ENCODE peak calls at places on chromosome 1, in six cellular contexts. One of them, this sample, is unnamed.

GRCh38 chr1:38608202-38608864 is 251.2 kb downstream of the RRAGC start:
- DNase-seq in brain microvascular endothelial cell: no peak
- DNase-seq in RWPE1: no peak
- DNase-seq in HFF-Myc: no peak
- DNase-seq in Calu3: peak
- DNase-seq in upper lobe of right lung: no peak
- DNase-seq in this sample: peak

GRCh38 chr1:51966559-51966958 is 23.9 kb downstream of the RAB3B start:
- DNase-seq in brain microvascular endothelial cell: no peak
- DNase-seq in RWPE1: no peak
- DNase-seq in HFF-Myc: no peak
- DNase-seq in Calu3: no peak
- DNase-seq in upper lobe of right lung: no peak
- DNase-seq in this sample: no peak

GRCh38 chr1:108082006-108082405 is 117.0 kb upstream of the VAV3 start:
- DNase-seq in brain microvascular endothelial cell: no peak
- DNase-seq in RWPE1: no peak
- DNase-seq in HFF-Myc: no peak
- DNase-seq in Calu3: no peak
- DNase-seq in upper lobe of right lung: no peak
- DNase-seq in this sample: no peak

GRCh38 chr1:240344918-240345317 is 253.2 kb downstream of the FMN2 start:
- DNase-seq in brain microvascular endothelial cell: no peak
- DNase-seq in RWPE1: no peak
- DNase-seq in HFF-Myc: no peak
- DNase-seq in Calu3: no peak
- DNase-seq in upper lobe of right lung: no peak
- DNase-seq in this sample: no peak

GRCh38 chr1:113836534-113836933 is 24.3 kb upstream of the RSBN1 start:
- DNase-seq in brain microvascular endothelial cell: no peak
- DNase-seq in RWPE1: no peak
- DNase-seq in HFF-Myc: no peak
- DNase-seq in Calu3: no peak
- DNase-seq in upper lobe of right lung: no peak
- DNase-seq in this sample: no peak

GRCh38 chr1:223711173-223711572 is 1.2 kb upstream of the CAPN2 start:
- DNase-seq in brain microvascular endothelial cell: no peak
- DNase-seq in RWPE1: no peak
- DNase-seq in HFF-Myc: no peak
- DNase-seq in Calu3: no peak
- DNase-seq in upper lobe of right lung: no peak
- DNase-seq in this sample: no peak

GRCh38 chr1:30511563-30512252 is 211.7 kb downstream of the MATN1 start:
- DNase-seq in brain microvascular endothelial cell: peak
- DNase-seq in RWPE1: peak
- DNase-seq in HFF-Myc: no peak
- DNase-seq in Calu3: no peak
- DNase-seq in upper lobe of right lung: no peak
- DNase-seq in this sample: no peak

GRCh38 chr1:157287462-157287861 is 149.3 kb upstream of the ETV3 start:
- DNase-seq in brain microvascular endothelial cell: no peak
- DNase-seq in RWPE1: no peak
- DNase-seq in HFF-Myc: no peak
- DNase-seq in Calu3: no peak
- DNase-seq in upper lobe of right lung: no peak
- DNase-seq in this sample: no peak

GRCh38 chr1:39915499-39916129 is 13.9 kb upstream of the MYCL start:
- DNase-seq in brain microvascular endothelial cell: no peak
- DNase-seq in RWPE1: no peak
- DNase-seq in HFF-Myc: no peak
- DNase-seq in Calu3: no peak
- DNase-seq in upper lobe of right lung: no peak
- DNase-seq in this sample: no peak

DNA sequence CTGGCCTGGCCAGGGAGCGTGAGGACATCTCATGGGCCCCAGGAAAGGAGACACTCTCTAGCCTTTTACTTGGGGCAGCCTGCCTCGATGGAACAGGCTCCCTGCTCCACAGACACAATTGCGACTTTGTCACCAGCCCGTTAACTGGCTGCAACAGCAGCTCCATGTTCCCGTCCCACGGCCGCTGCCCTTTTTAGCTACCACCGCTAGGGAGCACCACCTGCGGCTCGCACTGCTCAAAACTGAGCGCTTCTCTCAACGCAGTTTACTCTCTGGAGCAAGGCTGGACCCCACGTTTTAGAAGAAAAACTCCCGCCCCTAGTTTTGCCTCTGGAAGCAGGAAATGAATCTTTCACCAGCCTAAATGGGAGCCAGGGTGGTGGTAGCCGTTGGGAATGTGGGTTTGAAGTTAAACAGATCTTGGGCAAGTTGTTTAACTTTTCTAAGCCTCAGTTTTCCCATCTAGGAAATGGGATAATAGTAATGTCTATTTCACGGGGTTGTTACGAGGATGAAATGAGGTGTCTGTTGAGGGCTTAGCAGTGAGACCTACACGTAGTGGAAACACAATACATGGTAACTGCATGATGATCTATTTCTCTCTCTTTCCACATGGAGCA is 3.5 kb upstream of the LRRC38 start:
- DNase-seq in brain microvascular endothelial cell: no peak
- DNase-seq in RWPE1: no peak
- DNase-seq in HFF-Myc: no peak
- DNase-seq in Calu3: no peak
- DNase-seq in upper lobe of right lung: no peak
- DNase-seq in this sample: peak
- TF ChIP-seq CTCF in brain microvascular endothelial cell: no peak
- TF ChIP-seq CTCF in RWPE1: peak
- TF ChIP-seq CTCF in HFF-Myc: peak
- TF ChIP-seq CTCF in Calu3: no peak
- TF ChIP-seq CTCF in upper lobe of right lung: peak
- TF ChIP-seq CTCF in this sample: peak

DNA sequence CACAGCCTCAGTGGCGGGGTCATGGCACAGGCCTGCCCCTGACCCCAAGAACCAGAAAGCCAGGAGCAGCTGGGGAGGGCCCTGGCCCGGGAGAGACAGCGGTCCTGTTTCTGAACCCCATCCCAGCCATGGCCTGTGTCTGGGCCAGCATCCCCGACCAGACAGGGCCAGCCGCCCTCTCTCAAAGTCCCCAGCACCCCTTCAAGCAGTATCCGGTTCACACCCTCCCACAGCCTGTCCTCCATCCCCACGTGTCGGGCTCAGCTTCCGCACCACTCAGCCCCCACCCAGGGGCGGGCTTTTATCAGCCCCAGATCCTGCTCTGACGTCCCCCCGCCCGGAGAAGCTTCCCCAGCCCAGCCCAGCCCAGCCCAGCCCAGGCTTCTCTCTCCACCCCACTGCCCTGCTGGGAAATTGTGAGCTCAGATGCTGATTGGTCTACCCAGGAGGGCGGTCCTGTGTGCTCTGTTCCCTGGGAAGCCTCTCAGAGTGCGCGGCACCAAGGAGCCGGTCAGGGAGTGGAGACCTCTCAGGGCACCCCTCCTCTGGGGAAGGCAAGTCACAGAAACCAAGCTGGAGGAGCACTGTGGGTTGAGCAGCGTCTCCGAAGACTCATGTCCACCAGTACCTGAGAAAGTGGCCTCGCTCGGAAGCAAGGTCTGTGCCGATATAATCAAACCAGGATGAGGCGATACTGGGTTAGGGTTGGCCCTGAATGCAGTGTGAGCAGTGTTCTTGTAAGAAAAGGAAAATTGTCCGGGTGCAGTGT is 4.7 kb upstream of the FAAP20 start:
- DNase-seq in brain microvascular endothelial cell: peak
- DNase-seq in RWPE1: peak
- DNase-seq in HFF-Myc: no peak
- DNase-seq in Calu3: peak
- DNase-seq in upper lobe of right lung: peak
- DNase-seq in this sample: peak
- TF ChIP-seq CTCF in brain microvascular endothelial cell: peak
- TF ChIP-seq CTCF in RWPE1: no peak
- TF ChIP-seq CTCF in HFF-Myc: no peak
- TF ChIP-seq CTCF in Calu3: no peak
- TF ChIP-seq CTCF in upper lobe of right lung: no peak
- TF ChIP-seq CTCF in this sample: no peak

DNA sequence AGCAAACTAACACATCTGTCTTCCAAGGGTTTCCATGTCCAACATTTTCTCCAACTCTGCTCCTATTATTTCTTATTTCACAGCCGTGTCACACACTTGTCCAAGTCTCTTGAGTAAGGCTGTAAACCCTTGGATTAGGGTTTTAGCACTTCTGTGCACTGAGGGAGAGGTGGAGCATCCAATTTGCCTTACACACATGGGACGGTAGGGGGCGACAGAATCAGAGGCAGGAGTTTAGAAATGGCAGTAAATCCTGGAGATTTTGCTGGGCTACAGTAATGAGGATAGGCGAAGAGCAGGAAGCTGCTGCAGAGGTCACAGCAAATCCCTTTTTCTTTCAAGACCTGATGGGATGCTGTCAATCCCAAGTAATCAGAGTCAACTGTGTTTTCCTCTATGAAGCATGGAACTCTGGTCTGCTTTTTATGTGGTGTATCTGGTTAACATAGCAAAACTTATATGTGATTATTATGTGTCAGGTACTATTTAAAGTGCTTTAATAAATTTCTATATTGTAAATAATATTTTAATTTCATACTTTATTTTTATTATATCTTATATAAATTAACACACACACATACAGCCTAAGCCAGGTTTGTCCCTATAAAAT is 15.4 kb upstream of the LCE5A start:
- DNase-seq in brain microvascular endothelial cell: no peak
- DNase-seq in RWPE1: no peak
- DNase-seq in HFF-Myc: no peak
- DNase-seq in Calu3: peak
- DNase-seq in upper lobe of right lung: no peak
- DNase-seq in this sample: no peak
- TF ChIP-seq CTCF in brain microvascular endothelial cell: peak
- TF ChIP-seq CTCF in RWPE1: peak
- TF ChIP-seq CTCF in HFF-Myc: peak
- TF ChIP-seq CTCF in Calu3: peak
- TF ChIP-seq CTCF in upper lobe of right lung: peak
- TF ChIP-seq CTCF in this sample: no peak

GRCh38 chr1:32612189-32612881 is 38.0 kb downstream of the ZBTB8OS start:
- DNase-seq in brain microvascular endothelial cell: peak
- DNase-seq in RWPE1: peak
- DNase-seq in HFF-Myc: peak
- DNase-seq in Calu3: peak
- DNase-seq in upper lobe of right lung: peak
- DNase-seq in this sample: peak
- TF ChIP-seq CTCF in brain microvascular endothelial cell: peak
- TF ChIP-seq CTCF in RWPE1: peak
- TF ChIP-seq CTCF in HFF-Myc: peak
- TF ChIP-seq CTCF in Calu3: peak
- TF ChIP-seq CTCF in upper lobe of right lung: peak
- TF ChIP-seq CTCF in this sample: peak

DNA sequence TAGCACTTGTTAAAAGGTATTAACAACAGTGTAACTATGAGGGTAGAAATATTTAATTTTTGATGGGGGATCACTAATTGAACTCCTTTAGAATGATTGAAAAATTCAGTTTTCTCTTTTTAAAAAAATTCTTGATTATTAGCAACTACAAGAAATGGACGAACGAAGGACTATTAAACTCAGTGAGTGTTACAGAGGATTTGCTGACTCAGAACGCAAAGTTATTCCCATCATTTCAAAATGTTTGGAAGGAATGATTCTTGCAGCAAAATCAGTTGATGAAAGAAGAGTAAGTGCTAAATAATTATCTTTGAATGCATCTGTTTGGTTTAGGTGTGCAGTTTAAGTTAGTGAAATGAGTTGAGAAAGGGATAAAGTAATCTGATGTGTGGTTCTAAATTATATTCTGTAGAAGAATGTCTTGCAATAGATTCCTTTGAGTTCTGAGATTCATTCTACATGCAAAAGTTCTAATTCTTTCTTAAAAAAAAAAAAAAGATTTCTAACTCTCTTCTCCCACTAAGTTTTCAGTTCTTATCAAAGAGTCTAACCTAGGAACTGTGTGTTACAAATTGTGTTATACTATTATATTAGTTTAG is 85.0 kb downstream of the FNBP1L start:
- DNase-seq in brain microvascular endothelial cell: no peak
- DNase-seq in RWPE1: no peak
- DNase-seq in HFF-Myc: no peak
- DNase-seq in Calu3: no peak
- DNase-seq in upper lobe of right lung: no peak
- DNase-seq in this sample: no peak
- TF ChIP-seq CTCF in brain microvascular endothelial cell: no peak
- TF ChIP-seq CTCF in RWPE1: no peak
- TF ChIP-seq CTCF in HFF-Myc: no peak
- TF ChIP-seq CTCF in Calu3: no peak
- TF ChIP-seq CTCF in upper lobe of right lung: no peak
- TF ChIP-seq CTCF in this sample: no peak

GRCh38 chr1:23344987-23345472 is 946 bp upstream of the HNRNPR start:
- DNase-seq in brain microvascular endothelial cell: no peak
- DNase-seq in RWPE1: peak
- DNase-seq in HFF-Myc: no peak
- DNase-seq in Calu3: no peak
- DNase-seq in upper lobe of right lung: no peak
- DNase-seq in this sample: no peak
- TF ChIP-seq CTCF in brain microvascular endothelial cell: no peak
- TF ChIP-seq CTCF in RWPE1: no peak
- TF ChIP-seq CTCF in HFF-Myc: no peak
- TF ChIP-seq CTCF in Calu3: no peak
- TF ChIP-seq CTCF in upper lobe of right lung: no peak
- TF ChIP-seq CTCF in this sample: no peak

DNA sequence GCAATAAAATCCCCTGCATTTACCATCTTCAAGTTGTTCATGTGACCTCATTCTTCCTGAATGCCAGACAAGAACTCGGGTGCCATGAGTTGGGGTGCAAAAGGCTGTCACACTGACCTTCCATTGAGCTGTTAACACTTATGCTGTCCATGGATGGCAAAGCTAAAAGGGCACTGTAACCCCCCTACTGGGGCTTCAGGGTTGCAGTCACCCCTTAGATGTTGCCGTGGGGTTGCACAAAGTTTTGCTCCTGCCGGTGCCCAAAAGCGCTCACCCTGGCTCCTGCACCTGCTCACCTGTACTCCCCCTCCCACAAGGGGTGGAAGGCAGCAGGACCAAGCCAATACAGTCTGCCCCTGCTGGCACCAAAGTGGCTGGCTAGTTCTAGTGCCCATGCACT is 208.2 kb downstream of the RHOU start:
- DNase-seq in brain microvascular endothelial cell: no peak
- DNase-seq in RWPE1: no peak
- DNase-seq in HFF-Myc: no peak
- DNase-seq in Calu3: no peak
- DNase-seq in upper lobe of right lung: no peak
- DNase-seq in this sample: no peak
- TF ChIP-seq CTCF in brain microvascular endothelial cell: no peak
- TF ChIP-seq CTCF in RWPE1: no peak
- TF ChIP-seq CTCF in HFF-Myc: no peak
- TF ChIP-seq CTCF in Calu3: no peak
- TF ChIP-seq CTCF in upper lobe of right lung: no peak
- TF ChIP-seq CTCF in this sample: no peak

This sample was measured in neural crest cell.